ENCODE peak calls at places on chromosomes 4 and X, in five cellular contexts. N, O, W, Y and U are unnamed samples.

GRCh38 chrX:141183000-141183399 is 6.1 kb upstream of the LDOC1 start:
- DNase-seq in N (no peak), O (no peak), W (no peak), Y (no peak), U (no peak)

GRCh38 chr4:139522457-139522856 is 33.6 kb downstream of the SETD7 start:
- DNase-seq in N (no peak), O (no peak), W (no peak), Y (no peak), U (no peak)

GRCh38 chr4:43560047-43560446 is 667.5 kb downstream of the GRXCR1 start:
- DNase-seq in N (no peak), O (no peak), W (no peak), Y (no peak), U (no peak)

GRCh38 chr4:114907514-114908099 is 205.8 kb downstream of the NDST4 start:
- DNase-seq in N (no peak), O (no peak), W (no peak), Y (no peak), U (no peak)

GRCh38 chr4:17358236-17358635 is 153.7 kb downstream of the QDPR start:
- DNase-seq in N (no peak), O (no peak), W (no peak), Y (no peak), U (no peak)

GRCh38 chr4:8082517-8083055 is 76.0 kb downstream of the ABLIM2 start:
- DNase-seq in N (no peak), O (no peak), W (no peak), Y (no peak), U (no peak)

GRCh38 chr4:16995451-16995850 is 97.0 kb upstream of the LDB2 start:
- DNase-seq in N (no peak), O (no peak), W (no peak), Y (no peak), U (no peak)

GRCh38 chr4:37793562-37793961 is 32.9 kb upstream of the PGM2 start:
- DNase-seq in N (no peak), O (no peak), W (peak), Y (no peak), U (no peak)

GRCh38 chrX:16023790-16024734 is 99.3 kb upstream of the GRPR start:
- DNase-seq in N (no peak), O (no peak), W (peak), Y (no peak), U (no peak)

GRCh38 chr4:187633245-187633644 is 362.3 kb upstream of the ZFP42 start:
- DNase-seq in N (no peak), O (no peak), W (no peak), Y (no peak), U (no peak)

GRCh38 chrX:46626566-46626965 is 53.0 kb downstream of the CHST7 start:
- DNase-seq in N (peak), O (no peak), W (no peak), Y (no peak), U (no peak)

GRCh38 chr4:10115657-10116624 is 658 bp downstream of the WDR1 start:
- DNase-seq in N (peak), O (peak), W (peak), Y (peak), U (peak)

GRCh38 chr4:73308286-73308685 is 49.7 kb upstream of the ANKRD17 start:
- DNase-seq in N (no peak), O (no peak), W (peak), Y (no peak), U (no peak)
- TF ChIP-seq CTCF in N (no peak), O (peak), W (peak), Y (no peak), U (no peak)

GRCh38 chr4:85823295-85823694 is 348.3 kb downstream of the ARHGAP24 start:
- DNase-seq in N (no peak), O (no peak), W (peak), Y (no peak), U (no peak)
- H3K27ac ChIP-seq in N (no peak), O (no peak), W (no peak), Y (no peak), U (no peak)

GRCh38 chr4:2673157-2673556 is 83.0 kb downstream of the TNIP2 start:
- DNase-seq in N (no peak), O (no peak), W (peak), Y (no peak), U (no peak)
- TF ChIP-seq CTCF in N (peak), O (peak), W (peak), Y (no peak), U (no peak)

GRCh38 chr4:168739851-168740250 is 243.0 kb downstream of the PALLD start:
- DNase-seq in N (no peak), O (no peak), W (no peak), Y (no peak), U (no peak)
- H3K27ac ChIP-seq in N (no peak), O (no peak), W (no peak), Y (no peak), U (no peak)

GRCh38 chrX:19602866-19603620 is 87.7 kb upstream of the MAP3K15 start:
- DNase-seq in N (no peak), O (no peak), W (peak), Y (no peak), U (no peak)
- TF ChIP-seq CTCF in N (no peak), O (no peak), W (no peak), Y (no peak), U (no peak)

GRCh38 chr4:13704761-13705160 is 77.2 kb upstream of the BOD1L1 start:
- DNase-seq in N (no peak), O (no peak), W (no peak), Y (no peak), U (no peak)
- H3K27ac ChIP-seq in N (peak), O (no peak), W (peak), Y (no peak), U (peak)

DNA sequence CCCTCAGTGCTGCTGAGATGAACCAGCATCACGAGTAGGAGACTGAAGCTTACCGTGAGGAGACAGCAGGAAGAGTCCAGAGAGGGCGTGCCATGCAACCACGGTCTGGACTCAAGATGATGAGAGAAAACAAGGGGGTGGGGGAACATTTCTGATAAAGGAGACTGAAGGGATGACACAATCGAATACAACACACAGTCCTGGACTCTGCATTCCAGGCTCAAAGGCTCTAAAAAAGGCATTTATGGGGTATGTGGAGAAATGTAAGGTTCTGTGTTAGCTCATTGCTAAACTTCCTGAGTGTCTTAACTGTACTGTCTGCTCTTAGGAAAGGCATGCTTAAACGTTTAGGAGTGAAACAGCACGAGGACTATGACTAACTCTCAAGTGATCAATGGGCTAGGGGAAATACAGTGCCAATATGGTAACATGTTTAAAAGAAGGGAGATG is 20.6 kb upstream of the IRAK1 start:
- DNase-seq in N (no peak), O (no peak), W (no peak), Y (no peak), U (no peak)
- TF ChIP-seq CTCF in N (no peak), O (no peak), W (no peak), Y (no peak), U (no peak)